ENCODE peak calls at places on chromosomes 5 and 9, in ten cellular contexts. Q is HL-60, K is heart right ventricle, A is adrenal gland, L is cardiac muscle cell, E is PC-3, V is breast epithelium, T is upper lobe of right lung, R is tibial nerve, C is astrocyte of the spinal cord. W is an unnamed sample.
A peak's percentile ranks its signal among the peaks of the same experiment; 100 is the strongest.

GRCh38 chr5:145797336-145797735 is 37.8 kb downstream of the PRELID2 start:
- DNase-seq in V (no peak), E (peak; percentile 31), L (no peak), Q (no peak), T (no peak), R (no peak), A (no peak), C (peak; percentile 41), K (no peak), W (no peak)

GRCh38 chr9:126532489-126532888 is 81.2 kb upstream of the LMX1B start:
- DNase-seq in T (no peak), A (no peak), V (no peak), E (no peak), Q (no peak), C (no peak), R (no peak), L (no peak), K (no peak), W (no peak)

GRCh38 chr9:89592963-89593775 is 11.6 kb upstream of the GADD45G start:
- DNase-seq in V (no peak), T (no peak), C (peak; percentile 38), Q (no peak), E (peak; percentile 32), L (peak; percentile 50), R (no peak), K (no peak), A (no peak), W (no peak)

GRCh38 chr9:31776471-31776870 is 608.0 kb upstream of the ACO1 start:
- DNase-seq in C (peak; percentile 6), A (peak; percentile 63), Q (no peak), V (no peak), K (no peak), R (no peak), L (no peak), E (no peak), T (no peak), W (peak; percentile 95)

GRCh38 chr9:110875275-110875674 is 163.0 kb downstream of the LPAR1 start:
- DNase-seq in V (no peak), T (peak; percentile 66), L (peak; percentile 8), A (peak; percentile 55), K (peak; percentile 34), Q (peak; percentile 65), C (no peak), R (peak; percentile 49), E (no peak), W (no peak)

GRCh38 chr9:5939530-5939929 is 48.8 kb downstream of the MLANA start:
- DNase-seq in V (no peak), T (no peak), R (no peak), L (no peak), A (no peak), K (no peak), C (no peak), E (no peak), Q (no peak), W (no peak)

GRCh38 chr9:127185931-127186781 is 63.7 kb upstream of the ANGPTL2 start:
- DNase-seq in A (peak; percentile 66), E (no peak), Q (no peak), R (peak; percentile 86), L (no peak), T (peak; percentile 74), V (peak; percentile 40), K (peak; percentile 90), C (peak; percentile 72), W (no peak)

GRCh38 chr5:73303139-73304079 is 130.4 kb downstream of the TMEM174 start:
- DNase-seq in C (no peak), V (no peak), R (no peak), T (no peak), Q (no peak), A (no peak), L (peak; percentile 18), E (no peak), K (no peak), W (no peak)

GRCh38 chr9:119289740-119290139 is 79.5 kb downstream of the BRINP1 start:
- DNase-seq in C (peak; percentile 54), V (peak; percentile 30), R (peak; percentile 85), E (peak; percentile 12), A (peak; percentile 81), T (no peak), K (peak; percentile 74), L (peak; percentile 75), Q (peak; percentile 14), W (peak; percentile 31)

GRCh38 chr5:179303801-179304200 is 41.5 kb downstream of the ADAMTS2 start:
- DNase-seq in L (no peak), R (no peak), V (no peak), Q (no peak), E (no peak), A (no peak), T (peak; percentile 22), C (no peak), K (no peak), W (no peak)

GRCh38 chr9:86589273-86589672 is 235.1 kb upstream of the TUT7 start:
- DNase-seq in R (no peak), T (no peak), E (no peak), K (no peak), A (no peak), V (no peak), C (no peak), L (no peak), Q (no peak), W (no peak)

GRCh38 chr5:6785161-6785860 is 72.1 kb downstream of the TENT4A start:
- DNase-seq in A (no peak), C (no peak), E (no peak), T (no peak), Q (no peak), V (no peak), R (no peak), K (no peak), L (no peak), W (no peak)

GRCh38 chr5:6783787-6784186 is 70.6 kb downstream of the TENT4A start:
- DNase-seq in E (no peak), Q (no peak), L (no peak), R (no peak), T (no peak), A (no peak), C (no peak), K (no peak), V (no peak), W (no peak)

GRCh38 chr5:6784481-6784880 is 71.2 kb downstream of the TENT4A start:
- DNase-seq in C (no peak), T (no peak), K (no peak), V (no peak), R (no peak), A (no peak), L (no peak), E (no peak), Q (no peak), W (no peak)

GRCh38 chr5:6781711-6782110 is 68.5 kb downstream of the TENT4A start:
- DNase-seq in E (peak; percentile 65), V (no peak), K (no peak), C (peak; percentile 7), Q (no peak), R (no peak), L (no peak), A (no peak), T (no peak), W (no peak)

DNA sequence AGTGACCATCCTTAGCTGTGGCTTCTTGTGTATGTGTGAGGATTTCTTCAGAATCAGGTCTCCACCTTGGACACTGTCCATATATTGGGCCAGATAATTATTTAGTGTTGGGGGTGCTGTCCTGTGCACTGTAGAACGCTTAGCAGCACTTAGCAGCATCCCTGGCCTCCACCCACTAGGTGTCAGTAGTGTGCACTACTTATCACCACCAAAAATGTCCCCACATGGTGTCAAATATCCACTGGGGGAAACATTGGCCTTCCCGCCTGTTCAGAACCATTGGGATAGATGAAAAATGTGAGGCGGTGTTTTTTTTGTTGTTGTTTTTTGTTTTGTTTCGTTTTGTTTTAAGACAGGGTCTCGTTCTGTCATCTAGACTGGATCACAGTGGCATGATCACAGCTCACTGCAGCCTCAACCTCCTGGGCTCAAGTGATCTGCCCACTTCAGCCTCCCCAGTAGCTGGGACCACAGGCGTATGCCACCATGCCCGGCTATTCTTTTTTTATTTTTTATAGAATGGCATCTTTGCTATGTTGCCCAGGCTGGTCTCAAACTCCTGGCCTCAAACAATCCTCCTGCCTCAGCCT is 67.7 kb downstream of the TENT4A start:
- DNase-seq in V (no peak), L (no peak), R (no peak), K (no peak), E (peak; percentile 52), A (peak; percentile 41), T (no peak), C (no peak), Q (no peak), W (no peak)
- TF ChIP-seq CTCF in V (no peak), L (peak; percentile 29), R (no peak), K (peak; percentile 49), E (peak; percentile 89), A (no peak), T (peak; percentile 46), C (peak; percentile 41), Q (peak; percentile 25), W (peak; percentile 65)

GRCh38 chr5:172280937-172281336 is 2.6 kb downstream of the UBTD2 start:
- DNase-seq in L (no peak), T (no peak), K (no peak), Q (no peak), R (no peak), E (peak; percentile 17), A (peak; percentile 35), C (peak; percentile 60), V (no peak), W (no peak)
- H3K4me3 ChIP-seq in L (peak overlapping the region; percentile 89), T (peak overlapping the region; percentile 92), K (no peak overlapping the region), Q (no peak overlapping the region), R (no peak overlapping the region), E (peak overlapping the region; percentile 97), A (no peak overlapping the region), C (peak overlapping the region; percentile 82), V (peak overlapping the region; percentile 94), W (no peak overlapping the region)

GRCh38 chr5:74391410-74391809 is 249.1 kb downstream of the ENC1 start:
- DNase-seq in C (no peak), T (no peak), R (no peak), A (no peak), V (no peak), Q (no peak), K (no peak), E (no peak), L (no peak), W (no peak)
- TF ChIP-seq CTCF in C (no peak), T (no peak), R (no peak), A (no peak), V (no peak), Q (no peak), K (no peak), E (no peak), L (no peak), W (no peak)

GRCh38 chr5:153490124-153491085 is at the start of gene GRIA1:
- DNase-seq in R (no peak), L (peak; percentile 65), V (no peak), T (no peak), E (no peak), Q (no peak), K (no peak), A (no peak), C (peak; percentile 7), W (no peak)

GRCh38 chr5:153489611-153490010 is 859 bp upstream of the GRIA1 start:
- DNase-seq in E (peak; percentile 16), K (no peak), Q (no peak), A (no peak), T (no peak), R (no peak), L (no peak), V (no peak), C (no peak), W (no peak)

GRCh38 chr5:153496835-153497234 is 6.4 kb downstream of the GRIA1 start:
- DNase-seq in Q (no peak), C (peak; percentile 62), E (peak; percentile 57), V (no peak), R (no peak), K (peak; percentile 8), A (peak; percentile 11), T (no peak), L (peak; percentile 51), W (no peak)

GRCh38 chr5:153491408-153491807 is 938 bp downstream of the GRIA1 start:
- DNase-seq in K (no peak), C (no peak), L (no peak), Q (no peak), T (no peak), R (no peak), V (no peak), A (no peak), E (no peak), W (no peak)
- H3K4me3 ChIP-seq in K (no peak overlapping the region), C (no peak overlapping the region), L (no peak overlapping the region), Q (no peak overlapping the region), T (peak overlapping the region; percentile 39), R (no peak overlapping the region), V (peak overlapping the region; percentile 30), A (no peak overlapping the region), E (no peak overlapping the region), W (no peak overlapping the region)